ENCODE peak calls at places on chromosomes 11 and 22, in four cellular contexts. D is HCT116, C is K562, Z is HepG2. E is an unnamed sample.

GRCh38 chr11:4072668-4073285 is 21.8 kb upstream of the RRM1 start:
- DNase-seq in Z (peak; percentile 72), C (peak; percentile 82), D (peak; percentile 59), E (peak; percentile 73)

GRCh38 chr22:35505394-35506258 is 35.0 kb upstream of the RASD2 start:
- DNase-seq in Z (no peak), D (no peak), C (no peak), E (no peak)

GRCh38 chr11:131094828-131095227 is 178.5 kb upstream of the SNX19 start:
- DNase-seq in D (no peak), Z (no peak), C (no peak), E (no peak)

GRCh38 chr11:69280451-69280850 is 13.5 kb upstream of the MYEOV start:
- DNase-seq in Z (no peak), C (no peak), D (no peak), E (no peak)

GRCh38 chr22:48691431-48691851 is 1136.2 kb downstream of the BRD1 start:
- DNase-seq in Z (no peak), C (no peak), D (no peak), E (no peak)

GRCh38 chr11:114559425-114560310 is at the start of gene NXPE1:
- DNase-seq in C (no peak), D (no peak), Z (no peak), E (no peak)

GRCh38 chr11:96237759-96238158 is 105.2 kb downstream of the MAML2 start:
- DNase-seq in C (no peak), D (no peak), Z (peak; percentile 73), E (no peak)

GRCh38 chr11:108743851-108744250 is 79.0 kb downstream of the DDX10 start:
- DNase-seq in Z (no peak), C (no peak), D (no peak), E (no peak)

GRCh38 chr11:124199702-124200101 is 16.6 kb downstream of the OR10D3 start:
- DNase-seq in C (no peak), D (no peak), Z (no peak), E (no peak)

GRCh38 chr22:49983148-49984042 is 22.8 kb downstream of the PIM3 start:
- DNase-seq in Z (no peak), D (no peak), C (no peak), E (no peak)

GRCh38 chr22:34099278-34099677 is 179.0 kb upstream of the LARGE1 start:
- DNase-seq in C (no peak), D (no peak), Z (no peak), E (no peak)

GRCh38 chr11:76644591-76644990 is 26.0 kb downstream of the LRRC32 start:
- DNase-seq in D (no peak), C (no peak), Z (no peak), E (no peak)

GRCh38 chr22:30286813-30287625 is 2.3 kb downstream of the CASTOR1 start:
- DNase-seq in C (peak; percentile 78), D (no peak), Z (peak; percentile 45), E (no peak)

GRCh38 chr22:37957232-37957631 is 3.7 kb downstream of the POLR2F start:
- DNase-seq in C (no peak), Z (no peak), D (no peak), E (no peak)

GRCh38 chr11:13297917-13298356 is 20.3 kb downstream of the BMAL1 start:
- DNase-seq in D (no peak), Z (peak; percentile 30), C (no peak), E (no peak)

GRCh38 chr11:115170133-115170815 is 333.9 kb downstream of the CADM1 start:
- DNase-seq in C (peak; percentile 19), D (no peak), Z (peak; percentile 18), E (no peak)

GRCh38 chr11:117287668-117288067 is 3.5 kb upstream of the BACE1-AS start:
- DNase-seq in Z (no peak), D (no peak), C (no peak), E (no peak)

GRCh38 chr11:61851128-61851899 is 23.2 kb downstream of the FADS2 start:
- DNase-seq in Z (no peak), D (no peak), C (no peak), E (no peak)

GRCh38 chr22:50435701-50436115 is 39.1 kb downstream of the SBF1 start:
- DNase-seq in D (no peak), Z (no peak), C (no peak), E (no peak)

GRCh38 chr22:30806391-30806861 is 111.8 kb downstream of the OSBP2 start:
- DNase-seq in C (peak; percentile 35), D (peak; percentile 66), Z (peak; percentile 30), E (no peak)

GRCh38 chr11:116742104-116742503 is 30.7 kb downstream of the BUD13 start:
- DNase-seq in C (no peak), D (no peak), Z (no peak), E (no peak)

GRCh38 chr22:22109693-22110466 is 127.3 kb upstream of the TOP3B start:
- DNase-seq in D (no peak), C (peak; percentile 82), Z (no peak), E (no peak)

GRCh38 chr11:46254135-46254491 is 23.3 kb upstream of the CREB3L1 start:
- DNase-seq in C (peak; percentile 49), D (no peak), Z (peak; percentile 53), E (no peak)

GRCh38 chr11:44116433-44116832 is 21.0 kb downstream of the EXT2 start:
- DNase-seq in Z (no peak), C (no peak), D (no peak), E (no peak)

GRCh38 chr11:44113018-44113417 is 17.5 kb downstream of the EXT2 start:
- DNase-seq in C (no peak), D (no peak), Z (no peak), E (no peak)

GRCh38 chr11:44112083-44112865 is 16.8 kb downstream of the EXT2 start:
- DNase-seq in D (no peak), C (no peak), Z (no peak), E (no peak)

GRCh38 chr11:44110231-44110679 is 14.8 kb downstream of the EXT2 start:
- DNase-seq in Z (peak; percentile 47), C (peak; percentile 75), D (no peak), E (no peak)

GRCh38 chr11:44113572-44113971 is 18.1 kb downstream of the EXT2 start:
- DNase-seq in D (no peak), Z (no peak), C (no peak), E (no peak)
- TF ChIP-seq CTCF in D (no peak), Z (no peak), C (no peak), E (no peak)

DNA sequence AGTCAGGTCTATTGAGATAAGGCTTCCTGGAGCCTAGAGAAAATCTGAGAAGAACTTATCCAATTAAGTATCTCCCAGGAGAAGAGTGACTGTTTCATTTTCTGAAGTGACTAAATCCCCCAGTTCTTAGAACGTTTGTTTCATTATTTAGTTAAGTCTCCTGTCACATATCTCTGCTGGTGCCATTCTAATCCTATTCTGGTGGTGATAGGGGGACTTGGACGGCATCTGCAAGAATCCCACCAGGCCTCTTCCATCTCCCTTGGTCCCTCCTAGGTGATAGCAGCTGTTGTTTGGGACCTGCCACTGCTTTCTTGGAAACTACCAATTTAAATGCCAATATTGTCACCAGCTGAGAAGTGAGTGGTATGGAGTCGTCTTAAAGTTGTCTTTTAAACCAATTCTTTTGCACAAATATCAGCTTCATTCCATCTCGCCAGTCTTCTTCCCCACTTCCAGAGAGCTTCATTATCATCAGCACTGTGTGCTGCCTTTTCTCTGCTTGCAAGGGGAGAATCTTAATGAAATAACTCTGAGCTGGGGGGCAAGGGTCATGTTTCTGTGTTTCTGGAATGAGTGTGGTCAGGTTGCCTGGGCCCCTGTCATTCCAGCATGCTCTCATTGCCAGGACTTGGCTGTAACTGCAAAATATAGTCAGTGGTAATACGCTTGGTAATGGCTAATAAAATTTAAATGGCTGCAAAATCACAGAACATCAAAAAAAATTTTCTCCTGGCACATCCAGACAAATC is 104.8 kb downstream of the LDLRAD3 start:
- DNase-seq in D (no peak), C (no peak), Z (no peak), E (no peak)
- TF ChIP-seq TCF7L2 in D (no peak), C (no peak), Z (no peak), E (no peak)

DNA sequence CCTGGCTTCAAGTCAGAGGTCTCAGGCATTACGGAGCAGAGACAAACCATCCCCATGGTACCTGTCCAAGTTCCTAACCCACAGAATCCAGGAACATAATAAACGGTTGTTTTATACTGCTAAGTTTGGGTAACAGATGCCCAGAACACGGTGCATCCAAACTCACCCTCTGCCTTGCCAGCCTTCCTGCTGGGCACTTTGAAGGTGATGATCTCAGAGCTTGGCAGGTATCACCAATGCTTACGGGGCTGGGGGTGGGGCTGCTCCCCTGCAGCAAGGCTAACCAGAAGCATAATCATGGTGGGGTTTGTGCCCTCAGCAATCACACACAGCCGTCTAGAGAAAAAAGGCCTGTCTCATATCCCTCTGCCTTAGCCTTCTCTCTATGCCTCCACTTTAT is 27.1 kb downstream of the DKK3 start:
- DNase-seq in D (no peak), C (no peak), Z (no peak), E (no peak)
- H3K4me1 ChIP-seq in D (peaks cover 32% of the 10 kb centered on the region), C (no peaks in the 10 kb centered on the region), Z (peaks cover 9% of the 10 kb centered on the region), E (peaks cover 45% of the 10 kb centered on the region)

DNA sequence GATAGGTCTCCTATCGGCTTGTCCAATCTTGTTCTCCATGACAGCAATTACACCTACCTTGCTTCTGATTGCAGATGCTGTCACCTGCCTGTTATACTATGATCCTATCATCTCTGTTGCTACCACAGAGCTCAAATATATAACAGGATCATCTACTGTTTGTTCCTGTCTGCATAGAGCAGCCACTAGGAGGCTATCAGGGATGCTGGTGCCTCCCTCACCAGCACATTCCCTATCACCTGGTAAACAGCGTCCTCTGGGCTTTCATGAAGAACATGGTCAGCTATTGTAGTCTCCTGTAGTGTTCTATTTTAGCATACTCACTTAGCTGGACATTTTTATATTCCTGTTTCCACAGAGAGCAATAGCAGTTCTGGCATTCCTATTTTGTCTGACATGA is 87.8 kb upstream of the FAT3 start:
- DNase-seq in C (peak; percentile 5), D (no peak), Z (no peak), E (no peak)
- TF ChIP-seq CTCF in C (peak; percentile 76), D (no peak), Z (no peak), E (peak; percentile 18)

E was measured in Panc1.